ENCODE peak calls at places on chromosomes 16 and 17, in ten cellular contexts. Z is thoracic aorta, B is AG04450, U is brain microvascular endothelial cell, V is uterus, T is cardiac muscle cell, Q is heart left ventricle, A is sigmoid colon, N is IMR-90, S is colonic mucosa. O is an unnamed sample.

GRCh38 chr17:61395409-61395982 is 4.1 kb upstream of the TBX2 start:
- DNase-seq in Z (no peak), B (no peak), U (no peak), V (no peak), T (no peak), Q (peak; percentile 61), A (no peak), N (no peak), S (no peak), O (no peak)

GRCh38 chr16:67286441-67287235 is 7.3 kb downstream of the PLEKHG4 start:
- DNase-seq in Z (no peak), B (no peak), U (no peak), V (no peak), T (no peak), Q (no peak), A (no peak), N (no peak), S (no peak), O (no peak)

GRCh38 chr16:74556375-74556922 is 50.5 kb downstream of the GLG1 start:
- DNase-seq in Z (no peak), B (no peak), U (no peak), V (no peak), T (peak; percentile 14), Q (no peak), A (no peak), N (no peak), S (no peak), O (no peak)

GRCh38 chr17:77151236-77151635 is 10.5 kb downstream of the SEC14L1 start:
- DNase-seq in Z (no peak), B (no peak), U (no peak), V (no peak), T (no peak), Q (no peak), A (no peak), N (no peak), S (no peak), O (no peak)

GRCh38 chr17:80605326-80606066 is 60.9 kb downstream of the RPTOR start:
- DNase-seq in Z (no peak), B (no peak), U (peak; percentile 7), V (no peak), T (peak; percentile 24), Q (no peak), A (no peak), N (peak; percentile 44), S (no peak), O (no peak)

GRCh38 chr17:4314179-4314578 is 50.4 kb upstream of the ANKFY1 start:
- DNase-seq in Z (no peak), B (no peak), U (no peak), V (no peak), T (no peak), Q (no peak), A (no peak), N (no peak), S (no peak), O (no peak)

GRCh38 chr17:17769869-17770361 is 66.9 kb downstream of the SREBF1 start:
- DNase-seq in Z (no peak), B (no peak), U (no peak), V (no peak), T (no peak), Q (no peak), A (no peak), N (no peak), S (no peak), O (no peak)

GRCh38 chr17:11514565-11514964 is 83.7 kb upstream of the DNAH9 start:
- DNase-seq in Z (no peak), B (no peak), U (no peak), V (no peak), T (no peak), Q (no peak), A (no peak), N (no peak), S (no peak), O (no peak)

GRCh38 chr17:74864866-74865395 is 5.2 kb upstream of the GRIN2C start:
- DNase-seq in Z (no peak), B (no peak), U (peak; percentile 60), V (peak; percentile 68), T (peak; percentile 72), Q (peak; percentile 85), A (peak; percentile 87), N (peak; percentile 57), S (peak; percentile 77), O (peak; percentile 75)

GRCh38 chr17:81683208-81683583 is 401 bp downstream of the ARL16 start:
- DNase-seq in Z (no peak), B (no peak), U (no peak), V (no peak), T (no peak), Q (no peak), A (no peak), N (peak; percentile 5), S (no peak), O (no peak)

GRCh38 chr17:29711588-29712385 is 89.1 kb upstream of the CORO6 start:
- DNase-seq in Z (no peak), B (no peak), U (no peak), V (no peak), T (no peak), Q (no peak), A (no peak), N (no peak), S (no peak), O (no peak)

GRCh38 chr17:56623383-56623782 is 29.9 kb downstream of the NOG start:
- DNase-seq in Z (no peak), B (no peak), U (no peak), V (no peak), T (no peak), Q (no peak), A (no peak), N (no peak), S (no peak), O (no peak)

GRCh38 chr17:74296548-74296936 is 22.5 kb downstream of the DNAI2 start:
- DNase-seq in Z (no peak), B (no peak), U (peak; percentile 51), V (peak; percentile 30), T (peak; percentile 85), Q (peak; percentile 78), A (peak; percentile 74), N (peak; percentile 38), S (peak; percentile 40), O (peak; percentile 49)

GRCh38 chr17:83103200-83103937 is 24.0 kb downstream of the METRNL start:
- DNase-seq in Z (no peak), B (no peak), U (peak; percentile 42), V (peak; percentile 85), T (no peak), Q (no peak), A (peak; percentile 90), N (peak; percentile 66), S (peak; percentile 77), O (no peak)

GRCh38 chr17:38560503-38561318 is 45.0 kb downstream of the SRCIN1 start:
- DNase-seq in Z (no peak), B (no peak), U (peak; percentile 11), V (no peak), T (peak; percentile 47), Q (no peak), A (no peak), N (peak; percentile 42), S (no peak), O (no peak)

GRCh38 chr17:50575581-50576210 is 15.2 kb downstream of the CACNA1G start:
- DNase-seq in Z (no peak), B (no peak), U (no peak), V (no peak), T (no peak), Q (no peak), A (no peak), N (no peak), S (no peak), O (no peak)
- TF ChIP-seq CTCF in Z (no peak), B (no peak), U (peak; percentile 22), V (no peak), T (no peak), Q (no peak), A (no peak), N (no peak), S (no peak), O (no peak)

DNA sequence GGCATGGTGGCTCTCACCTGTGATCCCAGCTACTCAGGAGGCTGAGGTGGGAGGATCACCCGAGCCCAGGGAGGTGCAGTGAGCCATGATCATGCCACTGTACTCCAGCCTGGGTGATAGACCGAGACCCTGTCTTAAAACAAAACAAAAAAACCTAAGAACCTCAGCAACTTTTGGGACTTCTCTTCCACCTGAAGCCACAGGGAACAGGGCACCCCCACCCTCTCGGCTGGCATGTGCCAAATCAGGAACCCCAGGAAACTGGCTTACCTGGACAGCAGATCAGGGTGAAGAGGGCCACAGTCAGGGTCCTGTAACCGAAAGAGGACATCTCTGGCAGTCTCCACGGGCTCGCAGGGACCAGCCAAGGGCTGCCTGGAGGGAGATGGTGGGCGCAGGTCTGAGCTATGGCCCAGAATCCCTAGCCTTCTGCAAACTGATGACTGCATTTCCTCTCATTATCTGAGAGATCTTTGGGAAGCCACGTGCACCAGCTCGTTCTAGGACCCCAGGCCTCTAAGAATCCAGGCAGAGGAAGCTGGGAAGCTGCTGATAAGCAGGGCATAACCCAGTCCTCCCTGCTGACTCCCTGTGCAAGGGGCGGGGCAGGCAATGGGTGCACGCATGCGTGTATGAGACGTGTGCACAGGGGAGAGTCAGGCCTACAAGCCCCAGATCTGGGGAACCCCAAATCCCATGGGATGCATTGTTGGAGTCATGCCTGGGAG is 8.4 kb downstream of the PRR29 start:
- DNase-seq in Z (no peak), B (no peak), U (no peak), V (peak; percentile 68), T (peak; percentile 49), Q (peak; percentile 83), A (peak; percentile 66), N (no peak), S (peak; percentile 49), O (no peak)
- H3K27ac ChIP-seq in Z (no peak overlapping the region), B (no peak overlapping the region), U (no peak overlapping the region), V (peak overlapping the region; percentile 67), T (no peak overlapping the region), Q (peak overlapping the region; percentile 60), A (peak overlapping the region; percentile 7), N (no peak overlapping the region), S (no peak overlapping the region), O (peak overlapping the region; percentile 60)

GRCh38 chr16:85204242-85205010 is 92.2 kb upstream of the CIBAR2 start:
- DNase-seq in Z (no peak), B (peak; percentile 79), U (peak; percentile 59), V (no peak), T (peak; percentile 76), Q (no peak), A (no peak), N (peak; percentile 93), S (no peak), O (no peak)
- TF ChIP-seq CTCF in Z (no peak), B (no peak), U (no peak), V (no peak), T (no peak), Q (no peak), A (no peak), N (no peak), S (no peak), O (no peak)

DNA sequence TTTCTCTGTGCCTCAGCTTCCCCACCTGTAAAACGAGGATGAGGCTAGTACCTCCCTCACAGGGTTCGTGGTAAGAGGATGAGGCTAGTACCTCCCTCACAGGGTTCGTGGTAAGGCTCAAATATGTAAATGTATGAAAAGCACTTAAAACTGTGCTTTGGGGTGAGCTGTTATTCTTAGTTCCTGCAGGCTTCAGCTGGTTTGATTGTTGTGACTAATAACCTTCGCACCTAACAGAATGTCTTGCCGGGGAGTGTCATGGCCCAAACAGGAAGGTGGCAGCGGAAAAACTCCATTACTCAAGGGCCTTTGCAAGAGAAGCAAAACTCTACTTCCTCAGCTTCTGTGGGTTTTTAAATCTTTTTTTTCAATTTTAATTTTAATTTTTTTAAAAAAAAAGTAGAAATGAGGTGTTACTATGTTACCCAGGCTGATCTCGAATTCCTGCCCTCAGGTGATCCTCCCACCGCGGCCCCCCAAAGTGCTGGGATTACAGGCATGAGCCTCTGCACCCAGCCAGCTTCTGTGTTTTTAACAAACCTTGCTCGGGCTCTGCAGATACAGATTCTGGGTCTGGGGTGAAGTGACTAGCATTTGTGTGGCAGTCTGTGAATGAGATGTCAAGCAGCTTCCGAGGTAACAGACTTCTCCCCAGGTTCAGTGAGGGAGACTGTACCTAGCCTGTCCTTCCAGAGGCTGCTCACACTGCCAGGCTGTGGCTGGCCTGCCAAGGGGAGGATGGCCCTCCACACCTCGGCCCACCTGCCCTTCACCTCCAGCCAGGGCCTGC is 103.0 kb downstream of the RAB11FIP4 start:
- DNase-seq in Z (no peak), B (no peak), U (no peak), V (no peak), T (no peak), Q (peak; percentile 31), A (no peak), N (no peak), S (peak; percentile 57), O (no peak)
- H3K27ac ChIP-seq in Z (no peak overlapping the region), B (no peak overlapping the region), U (no peak overlapping the region), V (no peak overlapping the region), T (no peak overlapping the region), Q (no peak overlapping the region), A (no peak overlapping the region), N (no peak overlapping the region), S (peak overlapping the region; percentile 63), O (no peak overlapping the region)

O was measured in lung.